ENCODE peak calls at places on chromosomes 2 and 18, in eight cellular contexts. R is activated T-cell treated with anti-CD3 and anti-CD28 coated beads for 1 hour; K is AG08395; M is stimulated activated CD4-positive, alpha-beta T cell treated with anti-CD3 and anti-CD28 coated beads, Interleukin-4, amount 100 ng/mL, for 24 hours; J is tibial nerve; D is fibroblast of mammary gland; S is epithelial cell of prostate; B is GM23248. X is an unnamed sample.

GRCh38 chr2:194319222-194319992 is 1337.6 kb upstream of the SLC39A10 start:
- DNase-seq in R (no peak), K (no peak), M (no peak), J (no peak), D (no peak), S (no peak), B (no peak), X (no peak)

GRCh38 chr2:31979966-31980365 is 30.8 kb downstream of the MEMO1 start:
- DNase-seq in R (no peak), K (no peak), M (no peak), J (no peak), D (peak), S (no peak), B (peak), X (no peak)

GRCh38 chr2:17303054-17303453 is 215.2 kb downstream of the RAD51AP2 start:
- DNase-seq in R (no peak), K (no peak), M (no peak), J (no peak), D (no peak), S (peak), B (peak), X (no peak)

GRCh38 chr2:128473175-128474013 is 154.7 kb upstream of the HS6ST1 start:
- DNase-seq in R (no peak), K (peak), M (peak), J (no peak), D (peak), S (no peak), B (peak), X (peak)

GRCh38 chr2:62469558-62469957 is 36.4 kb downstream of the TMEM17 start:
- DNase-seq in R (no peak), K (no peak), M (no peak), J (no peak), D (no peak), S (no peak), B (no peak), X (no peak)

GRCh38 chr2:150878347-150878746 is 383.3 kb downstream of the RBM43 start:
- DNase-seq in R (no peak), K (peak), M (no peak), J (no peak), D (peak), S (no peak), B (peak), X (no peak)

GRCh38 chr18:74546751-74547530 is 12.6 kb downstream of the CNDP1 start:
- DNase-seq in R (no peak), K (peak), M (no peak), J (no peak), D (peak), S (no peak), B (peak), X (no peak)

GRCh38 chr2:240815761-240816583 is 4.0 kb downstream of the KIF1A start:
- DNase-seq in R (no peak), K (no peak), M (no peak), J (no peak), D (no peak), S (no peak), B (no peak), X (no peak)

GRCh38 chr2:69356471-69356870 is 30.6 kb downstream of the GFPT1 start:
- DNase-seq in R (no peak), K (no peak), M (no peak), J (no peak), D (no peak), S (no peak), B (peak), X (no peak)

GRCh38 chr18:11661430-11661829 is 27.6 kb upstream of the GNAL start:
- DNase-seq in R (no peak), K (no peak), M (no peak), J (no peak), D (peak), S (no peak), B (peak), X (no peak)

GRCh38 chr2:47127862-47128543 is 27.1 kb downstream of the STPG4 start:
- DNase-seq in R (no peak), K (no peak), M (no peak), J (no peak), D (no peak), S (no peak), B (no peak), X (no peak)

GRCh38 chr2:1736997-1737480 is 7.3 kb downstream of the PXDN start:
- DNase-seq in R (no peak), K (peak), M (no peak), J (no peak), D (peak), S (no peak), B (peak), X (no peak)

GRCh38 chr18:57134564-57135211 is 12.2 kb upstream of the BOD1L2 start:
- DNase-seq in R (no peak), K (no peak), M (no peak), J (no peak), D (no peak), S (no peak), B (peak), X (no peak)

GRCh38 chr2:120803764-120804335 is 68.2 kb downstream of the GLI2 start:
- DNase-seq in R (no peak), K (no peak), M (no peak), J (no peak), D (no peak), S (no peak), B (no peak), X (no peak)

GRCh38 chr18:13703899-13704298 is 22.5 kb downstream of the FAM210A start:
- DNase-seq in R (no peak), K (no peak), M (no peak), J (no peak), D (peak), S (no peak), B (peak), X (no peak)

GRCh38 chr2:191295088-191295487 is 49.9 kb downstream of the MYO1B start:
- DNase-seq in R (no peak), K (no peak), M (no peak), J (no peak), D (no peak), S (no peak), B (no peak), X (no peak)

GRCh38 chr2:230903251-230904150 is 21.5 kb downstream of the GPR55 start:
- DNase-seq in R (no peak), K (no peak), M (no peak), J (no peak), D (no peak), S (no peak), B (no peak), X (peak)

GRCh38 chr18:1394966-1395365 is 490.3 kb downstream of the ADCYAP1 start:
- DNase-seq in R (no peak), K (no peak), M (no peak), J (no peak), D (no peak), S (no peak), B (no peak), X (no peak)

GRCh38 chr2:72389447-72389846 is 241.8 kb upstream of the CYP26B1 start:
- DNase-seq in R (no peak), K (no peak), M (no peak), J (no peak), D (no peak), S (no peak), B (no peak), X (no peak)

GRCh38 chr2:234326694-234327093 is 170.2 kb downstream of the ARL4C start:
- DNase-seq in R (no peak), K (no peak), M (no peak), J (no peak), D (no peak), S (no peak), B (no peak), X (no peak)

GRCh38 chr2:25132296-25132630 is 36.1 kb downstream of the POMC start:
- DNase-seq in R (no peak), K (no peak), M (no peak), J (no peak), D (no peak), S (no peak), B (no peak), X (no peak)

GRCh38 chr18:59065684-59066083 is 74.0 kb upstream of the SEC11C start:
- DNase-seq in R (no peak), K (no peak), M (no peak), J (no peak), D (no peak), S (peak), B (no peak), X (no peak)

GRCh38 chr2:42901076-42901645 is 108.8 kb upstream of the HAAO start:
- DNase-seq in R (no peak), K (peak), M (no peak), J (no peak), D (peak), S (no peak), B (peak), X (no peak)

GRCh38 chr2:70181363-70181956 is 9.4 kb downstream of the C2orf42 start:
- DNase-seq in R (no peak), K (no peak), M (no peak), J (no peak), D (no peak), S (no peak), B (no peak), X (peak)

GRCh38 chr2:85613717-85614515 is 2.0 kb upstream of the C2orf68 start:
- DNase-seq in R (no peak), K (no peak), M (no peak), J (no peak), D (no peak), S (no peak), B (no peak), X (no peak)

X was measured in transverse colon.